ENCODE peak calls at places on chromosomes 7 and 10, in five cellular contexts. One of them, this sample, is unnamed.
A peak's percentile ranks its signal among the peaks of the same experiment; 100 is the strongest.

GRCh38 chr10:73117976-73118743 is 7.9 kb downstream of the NUDT13 start:
- DNase-seq in HepG2: peak; percentile 53
- DNase-seq in GM12878: peak; percentile 83
- DNase-seq in K562: peak; percentile 37
- DNase-seq in H1: no peak
- DNase-seq in this sample: peak; percentile 43

GRCh38 chr7:104943502-104944343 is 70.3 kb upstream of the KMT2E start:
- DNase-seq in H1: no peak
- DNase-seq in GM12878: peak; percentile 83
- DNase-seq in HepG2: peak; percentile 94
- DNase-seq in K562: peak; percentile 76
- DNase-seq in this sample: peak; percentile 54

GRCh38 chr10:21753497-21754270 is 219.7 kb downstream of the MLLT10 start:
- DNase-seq in H1: no peak
- DNase-seq in K562: no peak
- DNase-seq in HepG2: no peak
- DNase-seq in GM12878: no peak
- DNase-seq in this sample: no peak

GRCh38 chr10:1939016-1939415 is 201.7 kb upstream of the ADARB2 start:
- DNase-seq in H1: no peak
- DNase-seq in K562: no peak
- DNase-seq in GM12878: no peak
- DNase-seq in HepG2: no peak
- DNase-seq in this sample: no peak

GRCh38 chr10:74056081-74056818 is 58.3 kb downstream of the VCL start:
- DNase-seq in GM12878: peak; percentile 33
- DNase-seq in K562: peak; percentile 49
- DNase-seq in HepG2: peak; percentile 65
- DNase-seq in H1: no peak
- DNase-seq in this sample: peak; percentile 35

GRCh38 chr7:148492157-148492860 is 98.3 kb upstream of the C7orf33 start:
- DNase-seq in GM12878: no peak
- DNase-seq in K562: no peak
- DNase-seq in H1: no peak
- DNase-seq in HepG2: no peak
- DNase-seq in this sample: no peak

GRCh38 chr7:143512488-143513340 is 35.0 kb downstream of the TAS2R41 start:
- DNase-seq in K562: no peak
- DNase-seq in GM12878: no peak
- DNase-seq in HepG2: no peak
- DNase-seq in H1: no peak
- DNase-seq in this sample: no peak

GRCh38 chr7:22726849-22727792 is at the start of gene IL6:
- DNase-seq in GM12878: no peak
- DNase-seq in HepG2: peak; percentile 6
- DNase-seq in K562: peak; percentile 85
- DNase-seq in H1: no peak
- DNase-seq in this sample: no peak

GRCh38 chr7:107355616-107356015 is 114.2 kb upstream of the GPR22 start:
- DNase-seq in HepG2: no peak
- DNase-seq in H1: no peak
- DNase-seq in K562: no peak
- DNase-seq in GM12878: no peak
- DNase-seq in this sample: no peak

GRCh38 chr7:154953006-154953684 is 49.8 kb downstream of the PAXIP1 start:
- DNase-seq in HepG2: peak; percentile 38
- DNase-seq in H1: peak; percentile 71
- DNase-seq in GM12878: no peak
- DNase-seq in K562: peak; percentile 65
- DNase-seq in this sample: peak; percentile 66

GRCh38 chr10:14801693-14802092 is 27.0 kb upstream of the FAM107B start:
- DNase-seq in HepG2: peak; percentile 3
- DNase-seq in H1: no peak
- DNase-seq in K562: no peak
- DNase-seq in GM12878: no peak
- DNase-seq in this sample: peak; percentile 23

GRCh38 chr10:4981722-4982471 is 18.7 kb downstream of the AKR1C1 start:
- DNase-seq in HepG2: peak; percentile 79
- DNase-seq in GM12878: no peak
- DNase-seq in K562: peak; percentile 65
- DNase-seq in H1: peak; percentile 19
- DNase-seq in this sample: no peak

GRCh38 chr10:6062101-6062771 is at the start of gene IL2RA:
- DNase-seq in K562: no peak
- DNase-seq in HepG2: no peak
- DNase-seq in H1: no peak
- DNase-seq in GM12878: no peak
- DNase-seq in this sample: no peak

GRCh38 chr7:140054751-140055150 is 8.0 kb downstream of the PARP12 start:
- DNase-seq in K562: peak; percentile 35
- DNase-seq in GM12878: no peak
- DNase-seq in HepG2: no peak
- DNase-seq in H1: no peak
- DNase-seq in this sample: no peak

GRCh38 chr7:65449505-65449852 is 75.8 kb downstream of the ZNF92 start:
- DNase-seq in HepG2: no peak
- DNase-seq in GM12878: no peak
- DNase-seq in K562: no peak
- DNase-seq in H1: no peak
- DNase-seq in this sample: no peak

GRCh38 chr7:43302773-43303172 is 190.3 kb downstream of the HECW1 start:
- DNase-seq in H1: no peak
- DNase-seq in GM12878: no peak
- DNase-seq in K562: no peak
- DNase-seq in HepG2: no peak
- DNase-seq in this sample: no peak

GRCh38 chr7:55099086-55099831 is 80.4 kb downstream of the EGFR start:
- DNase-seq in HepG2: no peak
- DNase-seq in GM12878: no peak
- DNase-seq in K562: no peak
- DNase-seq in H1: no peak
- DNase-seq in this sample: no peak

GRCh38 chr7:55189447-55189760 is 170.6 kb downstream of the EGFR start:
- DNase-seq in H1: no peak
- DNase-seq in K562: no peak
- DNase-seq in HepG2: no peak
- DNase-seq in GM12878: no peak
- DNase-seq in this sample: no peak

DNA sequence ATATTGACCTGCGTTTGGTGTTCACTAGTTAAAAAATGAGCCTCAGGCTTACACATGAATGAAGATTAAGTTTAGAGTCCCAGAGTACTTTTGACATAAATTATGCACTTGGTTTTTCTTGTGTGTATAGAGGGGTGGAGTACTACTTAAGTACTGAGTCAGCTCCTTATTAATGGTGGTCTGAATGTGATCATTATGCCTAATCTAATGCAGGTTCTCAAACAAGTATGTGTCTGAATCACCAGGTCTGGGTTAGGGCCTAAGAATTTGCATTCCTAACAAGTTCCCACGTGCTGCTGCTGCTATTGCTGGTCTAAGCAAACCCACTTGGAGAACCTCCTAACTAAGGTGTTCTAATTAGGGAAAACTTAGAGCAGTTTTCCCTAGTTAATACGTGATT is 30.7 kb upstream of the STOX1 start:
- DNase-seq in HepG2: no peak
- DNase-seq in GM12878: no peak
- DNase-seq in K562: no peak
- DNase-seq in H1: no peak
- DNase-seq in this sample: no peak
- TF ChIP-seq CHD2 in HepG2: no peak
- TF ChIP-seq CHD2 in GM12878: no peak
- TF ChIP-seq CHD2 in K562: no peak
- TF ChIP-seq CHD2 in H1: no peak
- TF ChIP-seq CHD2 in this sample: no peak

GRCh38 chr10:29555746-29556481 is 78.9 kb downstream of the SVIL start:
- DNase-seq in K562: no peak
- DNase-seq in HepG2: no peak
- DNase-seq in H1: no peak
- DNase-seq in GM12878: no peak
- DNase-seq in this sample: no peak
- TF ChIP-seq HDAC2 in K562: no peak
- TF ChIP-seq HDAC2 in HepG2: no peak
- TF ChIP-seq HDAC2 in H1: no peak
- TF ChIP-seq HDAC2 in GM12878: no peak
- TF ChIP-seq HDAC2 in this sample: no peak

GRCh38 chr10:118499186-118499585 is 96.3 kb downstream of the PRLHR start:
- DNase-seq in HepG2: no peak
- DNase-seq in GM12878: no peak
- DNase-seq in K562: no peak
- DNase-seq in H1: no peak
- DNase-seq in this sample: no peak
- TF ChIP-seq CHD2 in HepG2: no peak
- TF ChIP-seq CHD2 in GM12878: no peak
- TF ChIP-seq CHD2 in K562: no peak
- TF ChIP-seq CHD2 in H1: no peak
- TF ChIP-seq CHD2 in this sample: no peak

GRCh38 chr10:62450905-62451605 is 76.9 kb downstream of the ZNF365 start:
- DNase-seq in HepG2: no peak
- DNase-seq in K562: no peak
- DNase-seq in H1: no peak
- DNase-seq in GM12878: no peak
- DNase-seq in this sample: no peak
- TF ChIP-seq HDAC2 in HepG2: no peak
- TF ChIP-seq HDAC2 in K562: no peak
- TF ChIP-seq HDAC2 in H1: no peak
- TF ChIP-seq HDAC2 in GM12878: no peak
- TF ChIP-seq HDAC2 in this sample: no peak

DNA sequence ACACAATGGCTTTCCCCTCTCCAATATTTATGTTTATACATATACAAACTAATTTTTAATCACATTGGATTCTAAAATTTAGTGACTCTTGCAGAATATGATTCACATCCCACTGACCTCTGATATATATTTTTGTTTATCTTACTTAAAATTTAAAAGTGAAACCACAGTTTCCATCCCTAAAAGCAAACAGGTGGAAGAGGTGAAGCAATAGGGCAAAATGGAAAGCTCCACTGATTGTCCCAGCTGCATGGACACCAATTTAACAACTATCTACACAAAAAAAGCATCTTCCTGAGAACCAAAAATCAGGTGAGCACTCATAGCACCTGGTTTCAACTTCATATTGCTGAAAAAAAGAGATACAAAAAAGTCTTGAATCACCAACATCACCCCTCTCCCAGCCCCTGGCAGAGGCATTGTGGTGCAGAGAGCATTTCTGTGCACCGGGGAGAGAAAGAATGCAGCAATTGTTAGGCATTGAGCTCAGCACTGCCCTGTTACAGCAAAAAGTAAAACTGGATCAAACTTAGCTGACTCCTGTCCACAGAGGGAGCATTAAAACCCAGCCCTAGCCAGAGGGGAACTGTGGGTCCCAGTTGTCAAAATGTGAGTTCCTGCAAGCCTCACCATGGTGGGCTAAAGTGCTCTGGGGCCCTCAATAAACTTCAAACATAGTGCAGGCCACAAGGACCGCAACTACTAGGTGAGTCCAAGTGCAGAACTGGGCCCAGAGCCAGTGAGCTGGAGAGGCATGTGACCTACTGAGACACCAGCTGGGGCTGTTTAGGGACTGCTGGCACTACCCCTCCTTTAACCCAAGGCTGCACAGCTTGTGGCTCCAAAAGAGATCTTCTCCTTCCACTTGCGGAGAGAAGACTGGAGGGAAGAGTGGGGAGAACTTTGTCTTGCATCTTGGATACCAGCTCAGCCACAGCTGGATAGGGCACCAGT is 92.1 kb downstream of the SIRT1 start:
- DNase-seq in K562: no peak
- DNase-seq in H1: peak; percentile 3
- DNase-seq in HepG2: peak; percentile 13
- DNase-seq in GM12878: no peak
- DNase-seq in this sample: no peak
- TF ChIP-seq CHD2 in K562: no peak
- TF ChIP-seq CHD2 in H1: no peak
- TF ChIP-seq CHD2 in HepG2: no peak
- TF ChIP-seq CHD2 in GM12878: no peak
- TF ChIP-seq CHD2 in this sample: no peak

DNA sequence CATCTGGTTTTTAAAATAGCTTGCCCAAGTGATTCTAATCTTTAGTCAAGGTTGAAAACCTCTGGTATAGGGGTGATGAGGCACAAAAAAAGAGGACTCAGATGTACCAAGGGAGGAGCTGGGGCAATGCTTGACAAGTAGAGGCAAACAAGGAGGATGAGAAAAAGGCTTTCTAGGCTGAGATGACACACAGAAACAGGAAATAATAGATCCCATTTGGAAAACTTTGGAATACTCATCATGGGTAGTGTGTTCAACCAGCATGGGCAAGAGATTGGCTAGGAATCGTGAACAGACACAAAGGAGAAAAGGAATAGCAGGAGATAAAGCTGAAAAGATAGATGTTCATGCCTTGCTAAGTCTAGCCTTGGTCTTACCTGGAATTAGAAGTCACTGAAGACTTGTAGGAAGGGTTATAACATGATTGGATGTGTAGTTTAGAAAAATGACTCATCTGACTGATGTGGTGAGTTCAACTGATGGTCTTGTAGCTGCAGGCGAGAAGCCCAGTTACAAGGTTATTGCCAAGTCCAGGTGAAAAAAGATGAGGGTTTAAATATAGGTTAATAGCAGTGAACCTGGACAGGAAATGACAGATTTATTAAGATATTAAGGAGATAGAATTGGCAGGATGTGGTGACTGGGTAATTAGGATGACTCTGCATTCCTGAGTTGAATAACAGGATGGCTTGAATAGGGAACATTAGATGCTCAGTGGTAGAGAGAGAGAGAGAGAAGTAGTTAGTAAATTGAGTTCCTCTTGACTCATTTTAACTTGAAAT is 214.0 kb upstream of the LRGUK start:
- DNase-seq in H1: no peak
- DNase-seq in GM12878: no peak
- DNase-seq in HepG2: no peak
- DNase-seq in K562: no peak
- DNase-seq in this sample: no peak
- TF ChIP-seq HDAC2 in H1: no peak
- TF ChIP-seq HDAC2 in GM12878: no peak
- TF ChIP-seq HDAC2 in HepG2: no peak
- TF ChIP-seq HDAC2 in K562: no peak
- TF ChIP-seq HDAC2 in this sample: no peak

DNA sequence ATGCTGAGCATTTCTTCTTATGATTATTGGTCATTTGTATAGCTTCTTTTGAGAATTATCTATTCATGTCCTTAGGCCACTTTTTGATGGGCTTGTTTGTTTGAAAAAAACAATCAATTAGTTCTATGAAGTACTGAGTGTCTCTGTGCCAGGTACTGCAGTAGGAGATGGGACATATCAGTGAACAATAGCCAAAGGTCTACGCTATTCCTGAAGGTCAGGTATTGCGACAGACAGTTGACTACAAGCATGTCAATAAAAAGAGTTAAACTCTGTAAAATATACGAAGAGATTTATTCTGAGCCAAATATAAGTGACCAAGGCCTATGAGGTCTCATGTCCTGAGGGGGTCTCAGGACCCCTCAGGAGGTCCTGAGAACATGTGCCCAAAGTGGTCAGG is 122.1 kb upstream of the NFE2L3 start:
- DNase-seq in HepG2: no peak
- DNase-seq in H1: no peak
- DNase-seq in GM12878: no peak
- DNase-seq in K562: no peak
- DNase-seq in this sample: no peak
- TF ChIP-seq CHD2 in HepG2: no peak
- TF ChIP-seq CHD2 in H1: no peak
- TF ChIP-seq CHD2 in GM12878: no peak
- TF ChIP-seq CHD2 in K562: no peak
- TF ChIP-seq CHD2 in this sample: no peak